ENCODE peak calls at places on chromosomes 6 and 20, in eight cellular contexts. N, F, E, S, B, P, G and X are unnamed samples.

GRCh38 chr6:3820563-3820962 is 28.6 kb upstream of the FAM50B start:
- DNase-seq in N (no peak), F (no peak), E (no peak), S (no peak), B (no peak), P (no peak), G (no peak), X (no peak)

GRCh38 chr6:116531675-116532570 is 13.6 kb downstream of the TRAPPC3L start:
- DNase-seq in N (peak; percentile 85), F (peak; percentile 26), E (peak; percentile 54), S (peak; percentile 61), B (peak; percentile 51), P (peak; percentile 52), G (peak; percentile 56), X (peak; percentile 54)

GRCh38 chr20:46047821-46048220 is 18.8 kb downstream of the SLC12A5 start:
- DNase-seq in N (no peak), F (no peak), E (no peak), S (no peak), B (no peak), P (no peak), G (no peak), X (no peak)

GRCh38 chr6:169961772-169962561 is 210.5 kb downstream of the ERMARD start:
- DNase-seq in N (peak; percentile 26), F (peak; percentile 37), E (peak; percentile 81), S (no peak), B (no peak), P (no peak), G (peak; percentile 32), X (peak; percentile 16)

GRCh38 chr6:85390775-85391174 is 59.1 kb upstream of the NT5E start:
- DNase-seq in N (peak; percentile 56), F (no peak), E (no peak), S (no peak), B (no peak), P (no peak), G (no peak), X (no peak)

GRCh38 chr6:12595161-12595792 is 121.3 kb upstream of the PHACTR1 start:
- DNase-seq in N (peak; percentile 88), F (no peak), E (no peak), S (peak; percentile 46), B (no peak), P (no peak), G (no peak), X (no peak)

GRCh38 chr6:163588211-163588919 is 173.8 kb downstream of the QKI start:
- DNase-seq in N (peak; percentile 41), F (no peak), E (no peak), S (no peak), B (no peak), P (no peak), G (peak; percentile 25), X (no peak)

GRCh38 chr6:129661478-129662405 is 48.2 kb downstream of the ARHGAP18 start:
- DNase-seq in N (no peak), F (no peak), E (no peak), S (no peak), B (no peak), P (no peak), G (no peak), X (no peak)

GRCh38 chr20:4722571-4722970 is 862 bp downstream of the PRND start:
- DNase-seq in N (no peak), F (no peak), E (no peak), S (no peak), B (no peak), P (no peak), G (no peak), X (no peak)

GRCh38 chr20:57292611-57293010 is 26.2 kb upstream of the BMP7 start:
- DNase-seq in N (no peak), F (no peak), E (no peak), S (no peak), B (no peak), P (no peak), G (no peak), X (no peak)
- H3K27ac ChIP-seq in N (no peak overlapping the region), F (no peak overlapping the region), E (no peak overlapping the region), S (no peak overlapping the region), B (no peak overlapping the region), P (no peak overlapping the region), G (no peak overlapping the region), X (no peak overlapping the region)

GRCh38 chr20:44021186-44021585 is 106.5 kb downstream of the TOX2 start:
- DNase-seq in N (no peak), F (no peak), E (no peak), S (no peak), B (no peak), P (no peak), G (no peak), X (no peak)
- H3K4me3 ChIP-seq in N (no peak overlapping the region), F (no peak overlapping the region), E (no peak overlapping the region), S (no peak overlapping the region), B (no peak overlapping the region), P (no peak overlapping the region), G (no peak overlapping the region), X (no peak overlapping the region)

DNA sequence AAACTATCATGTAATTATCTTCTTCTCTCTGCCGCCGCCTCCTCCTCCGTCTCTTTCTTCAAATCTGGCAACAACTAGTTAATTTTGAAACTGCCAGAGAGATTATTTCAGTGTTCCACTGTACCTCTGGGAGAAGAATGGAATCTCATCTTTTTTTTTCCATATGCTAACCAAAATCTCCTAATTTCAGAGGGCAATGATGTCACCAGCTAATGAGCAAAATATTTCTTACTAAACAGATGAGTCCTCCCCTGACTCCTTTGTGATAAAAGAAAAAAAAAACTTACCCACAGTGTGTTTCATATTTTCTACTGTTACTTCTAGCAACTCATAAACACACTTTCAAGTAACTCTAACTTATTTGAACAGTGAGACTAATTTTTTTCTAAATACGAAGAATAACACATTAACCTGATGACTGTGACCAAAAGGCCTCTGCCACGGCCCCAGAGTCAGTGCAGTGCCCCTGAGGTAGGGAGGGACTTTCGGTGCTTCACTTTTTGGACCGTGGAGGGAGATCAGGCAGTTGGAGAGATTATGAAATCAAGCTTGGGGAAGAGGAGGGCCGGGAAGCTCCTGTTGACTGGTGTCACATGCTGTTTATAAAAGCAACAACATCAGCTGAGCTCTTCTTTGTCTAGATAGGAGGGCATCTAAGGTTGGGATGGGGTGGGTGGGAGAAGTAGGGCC is 159.6 kb downstream of the SASH1 start:
- DNase-seq in N (peak; percentile 71), F (no peak), E (no peak), S (no peak), B (no peak), P (peak; percentile 44), G (no peak), X (no peak)
- H3K27ac ChIP-seq in N (no peak overlapping the region), F (peak overlapping the region; percentile 85), E (no peak overlapping the region), S (no peak overlapping the region), B (no peak overlapping the region), P (peak overlapping the region; percentile 62), G (peak overlapping the region; percentile 98), X (no peak overlapping the region)

GRCh38 chr6:127119361-127120108 is 1.1 kb downstream of the RSPO3 start:
- DNase-seq in N (no peak), F (no peak), E (peak; percentile 82), S (peak; percentile 21), B (no peak), P (no peak), G (peak; percentile 48), X (no peak)
- H3K4me3 ChIP-seq in N (peak overlapping the region; percentile 79), F (peak overlapping the region; percentile 66), E (peak overlapping the region; percentile 44), S (peak overlapping the region; percentile 74), B (no peak overlapping the region), P (peak overlapping the region; percentile 43), G (peak overlapping the region; percentile 48), X (peak overlapping the region; percentile 17)